ENCODE peak calls at places on chromosomes 11 and 22, in six cellular contexts. One of them, this sample, is unnamed.

GRCh38 chr11:70853103-70853830 is 399.1 kb downstream of the SHANK2 start:
- DNase-seq in HAP-1: no peak
- DNase-seq in mammary epithelial cell: no peak
- DNase-seq in AG09319: no peak
- DNase-seq in memory B cell: no peak
- DNase-seq in CD8-positive, alpha-beta memory T cell: no peak
- DNase-seq in this sample: no peak

GRCh38 chr11:78576549-78577097 is 2.0 kb upstream of the NARS2 start:
- DNase-seq in HAP-1: no peak
- DNase-seq in mammary epithelial cell: no peak
- DNase-seq in AG09319: no peak
- DNase-seq in memory B cell: no peak
- DNase-seq in CD8-positive, alpha-beta memory T cell: no peak
- DNase-seq in this sample: no peak

GRCh38 chr11:128187377-128187776 is 400.0 kb downstream of the ETS1 start:
- DNase-seq in HAP-1: no peak
- DNase-seq in mammary epithelial cell: no peak
- DNase-seq in AG09319: no peak
- DNase-seq in memory B cell: no peak
- DNase-seq in CD8-positive, alpha-beta memory T cell: no peak
- DNase-seq in this sample: no peak

GRCh38 chr11:96254854-96255253 is 88.1 kb downstream of the MAML2 start:
- DNase-seq in HAP-1: no peak
- DNase-seq in mammary epithelial cell: no peak
- DNase-seq in AG09319: no peak
- DNase-seq in memory B cell: no peak
- DNase-seq in CD8-positive, alpha-beta memory T cell: no peak
- DNase-seq in this sample: no peak

GRCh38 chr11:84319853-84320252 is 1033.7 kb upstream of the CCDC90B start:
- DNase-seq in HAP-1: no peak
- DNase-seq in mammary epithelial cell: no peak
- DNase-seq in AG09319: no peak
- DNase-seq in memory B cell: no peak
- DNase-seq in CD8-positive, alpha-beta memory T cell: no peak
- DNase-seq in this sample: no peak

GRCh38 chr22:37059876-37060449 is 8.4 kb downstream of the KCTD17 start:
- DNase-seq in HAP-1: no peak
- DNase-seq in mammary epithelial cell: no peak
- DNase-seq in AG09319: no peak
- DNase-seq in memory B cell: no peak
- DNase-seq in CD8-positive, alpha-beta memory T cell: no peak
- DNase-seq in this sample: no peak

GRCh38 chr11:113113801-113114451 is 152.7 kb downstream of the NCAM1 start:
- DNase-seq in HAP-1: no peak
- DNase-seq in mammary epithelial cell: no peak
- DNase-seq in AG09319: no peak
- DNase-seq in memory B cell: no peak
- DNase-seq in CD8-positive, alpha-beta memory T cell: no peak
- DNase-seq in this sample: no peak

GRCh38 chr11:19071255-19071654 is 10.7 kb upstream of the MRGPRX2 start:
- DNase-seq in HAP-1: peak; percentile 89
- DNase-seq in mammary epithelial cell: peak; percentile 77
- DNase-seq in AG09319: peak; percentile 69
- DNase-seq in memory B cell: peak; percentile 23
- DNase-seq in CD8-positive, alpha-beta memory T cell: peak; percentile 24
- DNase-seq in this sample: peak; percentile 43

GRCh38 chr11:76506833-76507232 is 62.0 kb downstream of the EMSY start:
- DNase-seq in HAP-1: no peak
- DNase-seq in mammary epithelial cell: no peak
- DNase-seq in AG09319: no peak
- DNase-seq in memory B cell: no peak
- DNase-seq in CD8-positive, alpha-beta memory T cell: no peak
- DNase-seq in this sample: no peak

GRCh38 chr11:78510597-78510996 is 64.1 kb downstream of the NARS2 start:
- DNase-seq in HAP-1: no peak
- DNase-seq in mammary epithelial cell: no peak
- DNase-seq in AG09319: no peak
- DNase-seq in memory B cell: no peak
- DNase-seq in CD8-positive, alpha-beta memory T cell: no peak
- DNase-seq in this sample: no peak

GRCh38 chr22:25514436-25514835 is 50.0 kb upstream of the GRK3 start:
- DNase-seq in HAP-1: no peak
- DNase-seq in mammary epithelial cell: peak; percentile 42
- DNase-seq in AG09319: peak; percentile 4
- DNase-seq in memory B cell: no peak
- DNase-seq in CD8-positive, alpha-beta memory T cell: no peak
- DNase-seq in this sample: no peak

This sample was measured in NT2/D1.